ENCODE peak calls at places on chromosomes 11 and 22, in five cellular contexts. One of them, this sample, is unnamed.

GRCh38 chr22:30865656-30866055 is 102.9 kb downstream of the MORC2 start:
- DNase-seq in H9: peak
- DNase-seq in neuronal stem cell: no peak
- DNase-seq in GM23338: no peak
- DNase-seq in fibroblast of lung: no peak
- DNase-seq in this sample: no peak

GRCh38 chr11:110850846-110851245 is 138.6 kb upstream of the ARHGAP20 start:
- DNase-seq in H9: no peak
- DNase-seq in neuronal stem cell: no peak
- DNase-seq in GM23338: no peak
- DNase-seq in fibroblast of lung: peak
- DNase-seq in this sample: no peak

GRCh38 chr11:75793966-75794365 is 21.0 kb upstream of the UVRAG start:
- DNase-seq in H9: no peak
- DNase-seq in neuronal stem cell: no peak
- DNase-seq in GM23338: no peak
- DNase-seq in fibroblast of lung: no peak
- DNase-seq in this sample: no peak

GRCh38 chr11:120880791-120881190 is 143.1 kb upstream of the TBCEL start:
- DNase-seq in H9: no peak
- DNase-seq in neuronal stem cell: no peak
- DNase-seq in GM23338: no peak
- DNase-seq in fibroblast of lung: peak
- DNase-seq in this sample: no peak

GRCh38 chr11:1852885-1853284 is at the start of gene LSP1:
- DNase-seq in H9: no peak
- DNase-seq in neuronal stem cell: no peak
- DNase-seq in GM23338: no peak
- DNase-seq in fibroblast of lung: no peak
- DNase-seq in this sample: no peak

GRCh38 chr22:20550851-20551744 is 43.7 kb downstream of the MED15 start:
- DNase-seq in H9: peak
- DNase-seq in neuronal stem cell: no peak
- DNase-seq in GM23338: peak
- DNase-seq in fibroblast of lung: peak
- DNase-seq in this sample: no peak

GRCh38 chr11:61513143-61513740 is 4.7 kb downstream of the LRRC10B start:
- DNase-seq in H9: no peak
- DNase-seq in neuronal stem cell: no peak
- DNase-seq in GM23338: no peak
- DNase-seq in fibroblast of lung: no peak
- DNase-seq in this sample: peak

GRCh38 chr11:59183768-59184167 is 11.8 kb downstream of the DTX4 start:
- DNase-seq in H9: no peak
- DNase-seq in neuronal stem cell: no peak
- DNase-seq in GM23338: no peak
- DNase-seq in fibroblast of lung: no peak
- DNase-seq in this sample: no peak

GRCh38 chr11:119680899-119681370 is 48.1 kb downstream of the NECTIN1 start:
- DNase-seq in H9: no peak
- DNase-seq in neuronal stem cell: no peak
- DNase-seq in GM23338: no peak
- DNase-seq in fibroblast of lung: no peak
- DNase-seq in this sample: no peak

GRCh38 chr11:130459521-130459920 is 11.1 kb downstream of the ADAMTS15 start:
- DNase-seq in H9: no peak
- DNase-seq in neuronal stem cell: no peak
- DNase-seq in GM23338: no peak
- DNase-seq in fibroblast of lung: no peak
- DNase-seq in this sample: no peak

GRCh38 chr22:18088825-18089568 is 11.2 kb downstream of the PEX26 start:
- DNase-seq in H9: no peak
- DNase-seq in neuronal stem cell: no peak
- DNase-seq in GM23338: no peak
- DNase-seq in fibroblast of lung: no peak
- DNase-seq in this sample: no peak

GRCh38 chr22:18082467-18082866 is 4.7 kb downstream of the PEX26 start:
- DNase-seq in H9: no peak
- DNase-seq in neuronal stem cell: no peak
- DNase-seq in GM23338: no peak
- DNase-seq in fibroblast of lung: no peak
- DNase-seq in this sample: no peak

GRCh38 chr22:18081416-18081815 is 3.6 kb downstream of the PEX26 start:
- DNase-seq in H9: no peak
- DNase-seq in neuronal stem cell: no peak
- DNase-seq in GM23338: no peak
- DNase-seq in fibroblast of lung: no peak
- DNase-seq in this sample: no peak

GRCh38 chr22:18083406-18083805 is 5.6 kb downstream of the PEX26 start:
- DNase-seq in H9: no peak
- DNase-seq in neuronal stem cell: no peak
- DNase-seq in GM23338: no peak
- DNase-seq in fibroblast of lung: no peak
- DNase-seq in this sample: no peak

DNA sequence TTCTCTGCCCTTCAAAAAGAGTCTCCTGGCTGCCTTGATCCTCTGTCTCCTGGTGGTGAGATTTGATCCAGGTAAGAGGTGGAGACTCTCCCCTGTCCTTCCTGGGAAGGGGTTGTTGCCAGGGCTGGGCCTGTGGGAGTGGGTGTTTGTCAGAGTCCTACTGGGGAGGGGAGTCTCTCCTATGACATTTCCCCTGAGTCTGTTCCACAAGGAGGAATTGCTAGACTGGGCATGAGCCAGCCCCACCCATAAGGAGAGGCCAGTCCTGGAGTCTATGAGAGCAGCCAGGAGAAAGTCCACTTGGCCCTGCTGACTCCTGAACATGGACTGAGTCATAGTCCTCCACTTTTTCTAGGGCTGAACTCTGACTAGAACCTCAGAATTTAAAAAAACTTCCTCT is 7.4 kb downstream of the PEX26 start:
- DNase-seq in H9: no peak
- DNase-seq in neuronal stem cell: no peak
- DNase-seq in GM23338: no peak
- DNase-seq in fibroblast of lung: peak
- DNase-seq in this sample: no peak
- H3K4me2 ChIP-seq in H9: no peak
- H3K4me2 ChIP-seq in neuronal stem cell: no peak
- H3K4me2 ChIP-seq in GM23338: no peak
- H3K4me2 ChIP-seq in fibroblast of lung: no peak
- H3K4me2 ChIP-seq in this sample: no peak

DNA sequence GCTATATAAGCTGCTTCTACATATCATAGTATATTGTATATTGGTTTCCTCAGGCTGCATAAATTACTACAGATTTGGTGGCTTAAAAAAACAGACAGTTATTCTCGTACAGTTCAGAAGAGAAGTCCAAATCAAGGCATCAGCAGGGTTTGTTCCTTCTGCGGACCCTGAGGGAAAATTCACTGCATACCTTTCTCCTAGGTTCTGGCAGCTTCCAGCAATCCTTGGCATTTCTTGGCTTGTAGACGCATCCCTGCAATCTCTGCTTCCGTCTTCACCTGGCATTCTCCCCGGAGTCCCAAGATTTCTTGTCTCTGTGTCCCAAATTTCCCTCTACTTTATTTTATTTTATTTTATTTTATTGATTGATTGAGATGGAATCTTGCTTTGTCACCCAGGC is 142.8 kb downstream of the COMMD9 start:
- DNase-seq in H9: no peak
- DNase-seq in neuronal stem cell: no peak
- DNase-seq in GM23338: no peak
- DNase-seq in fibroblast of lung: peak
- DNase-seq in this sample: peak
- H3K4me2 ChIP-seq in H9: no peak
- H3K4me2 ChIP-seq in neuronal stem cell: no peak
- H3K4me2 ChIP-seq in GM23338: no peak
- H3K4me2 ChIP-seq in fibroblast of lung: no peak
- H3K4me2 ChIP-seq in this sample: no peak

GRCh38 chr11:69148377-69148762 is 7.4 kb upstream of the SMIM38 start:
- DNase-seq in H9: no peak
- DNase-seq in neuronal stem cell: no peak
- DNase-seq in GM23338: no peak
- DNase-seq in fibroblast of lung: no peak
- DNase-seq in this sample: no peak
- H3K4me2 ChIP-seq in H9: no peak
- H3K4me2 ChIP-seq in neuronal stem cell: no peak
- H3K4me2 ChIP-seq in GM23338: no peak
- H3K4me2 ChIP-seq in fibroblast of lung: no peak
- H3K4me2 ChIP-seq in this sample: no peak

DNA sequence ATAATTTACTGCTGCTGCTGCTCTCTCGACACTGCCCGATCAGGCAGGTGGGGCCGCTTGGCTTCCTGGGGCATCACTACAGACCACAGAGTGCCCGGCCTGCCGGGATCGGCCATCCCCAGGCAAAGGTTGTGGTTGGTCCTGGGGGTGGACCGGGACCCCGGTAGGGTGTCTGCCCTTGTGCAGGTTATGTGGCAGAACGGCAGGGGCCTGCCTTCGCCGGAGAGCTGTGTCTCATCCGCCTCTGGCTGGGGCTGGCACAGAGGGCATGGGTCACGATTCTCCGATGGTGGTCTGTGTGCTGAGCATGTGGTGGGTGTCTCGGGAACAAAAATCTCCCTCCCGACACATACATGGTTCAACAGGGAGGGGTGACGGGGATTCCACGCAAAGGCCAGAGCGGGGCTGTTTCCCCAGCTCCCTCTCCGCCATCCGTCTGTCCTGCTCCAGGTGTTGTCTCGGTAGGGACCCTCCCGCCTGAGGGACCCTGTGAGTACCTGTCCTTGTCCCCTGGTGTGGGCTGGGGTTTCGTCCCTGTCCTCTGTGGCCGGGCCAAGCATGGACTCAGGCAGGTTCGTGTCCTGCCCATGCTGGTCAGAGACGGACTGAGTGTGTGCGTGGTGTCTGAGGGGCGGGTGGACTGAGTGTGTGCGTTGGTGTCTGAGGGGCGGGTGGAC is 7.8 kb downstream of the GRAMD4 start:
- DNase-seq in H9: no peak
- DNase-seq in neuronal stem cell: no peak
- DNase-seq in GM23338: no peak
- DNase-seq in fibroblast of lung: no peak
- DNase-seq in this sample: no peak
- H3K4me2 ChIP-seq in H9: no peak
- H3K4me2 ChIP-seq in neuronal stem cell: no peak
- H3K4me2 ChIP-seq in GM23338: peak
- H3K4me2 ChIP-seq in fibroblast of lung: no peak
- H3K4me2 ChIP-seq in this sample: no peak

GRCh38 chr22:43625242-43625641 is 186.9 kb downstream of the EFCAB6 start:
- DNase-seq in H9: no peak
- DNase-seq in neuronal stem cell: no peak
- DNase-seq in GM23338: no peak
- DNase-seq in fibroblast of lung: peak
- DNase-seq in this sample: no peak
- H3K4me2 ChIP-seq in H9: no peak
- H3K4me2 ChIP-seq in neuronal stem cell: no peak
- H3K4me2 ChIP-seq in GM23338: no peak
- H3K4me2 ChIP-seq in fibroblast of lung: no peak
- H3K4me2 ChIP-seq in this sample: no peak